ENCODE peak calls at places on chromosomes 7 and 10, in seven cellular contexts. V, L, O, T, C, U and F are unnamed samples.

GRCh38 chr7:42315096-42315495 is 78.1 kb upstream of the GLI3 start:
- DNase-seq in V (no peak), L (peak; percentile 78), O (no peak), T (peak; percentile 15), C (peak; percentile 20), U (no peak), F (no peak)

GRCh38 chr7:140656548-140657515 is 15.9 kb upstream of the ADCK2 start:
- DNase-seq in V (no peak), L (peak; percentile 49), O (no peak), T (peak; percentile 51), C (peak; percentile 79), U (no peak), F (peak; percentile 87)

GRCh38 chr7:106770191-106770590 is 94.9 kb upstream of the PIK3CG start:
- DNase-seq in V (peak; percentile 58), L (peak; percentile 89), O (no peak), T (peak; percentile 90), C (peak; percentile 88), U (no peak), F (no peak)

GRCh38 chr10:78852856-78853255 is 215.9 kb upstream of the ZMIZ1 start:
- DNase-seq in V (no peak), L (no peak), O (no peak), T (peak; percentile 31), C (peak; percentile 29), U (peak; percentile 35), F (peak; percentile 47)

GRCh38 chr7:144588535-144588934 is 185.0 kb upstream of the NOBOX start:
- DNase-seq in V (no peak), L (peak; percentile 1), O (no peak), T (no peak), C (no peak), U (no peak), F (no peak)

GRCh38 chr7:28354601-28355062 is 57.7 kb upstream of the CREB5 start:
- DNase-seq in V (peak; percentile 15), L (peak; percentile 95), O (no peak), T (peak; percentile 83), C (peak; percentile 97), U (no peak), F (peak; percentile 77)

GRCh38 chr7:142906643-142907042 is 21.1 kb upstream of the TRPV6 start:
- DNase-seq in V (no peak), L (no peak), O (no peak), T (no peak), C (no peak), U (no peak), F (no peak)

GRCh38 chr10:69567920-69568319 is 5.3 kb downstream of the NEUROG3 start:
- DNase-seq in V (no peak), L (peak; percentile 55), O (peak; percentile 75), T (peak; percentile 55), C (peak; percentile 74), U (peak; percentile 79), F (peak; percentile 48)

GRCh38 chr7:22696672-22697071 is 30.3 kb upstream of the IL6 start:
- DNase-seq in V (no peak), L (no peak), O (no peak), T (peak; percentile 28), C (no peak), U (no peak), F (no peak)

GRCh38 chr10:77212632-77213031 is 425.0 kb downstream of the KCNMA1 start:
- DNase-seq in V (no peak), L (no peak), O (no peak), T (no peak), C (no peak), U (no peak), F (no peak)

GRCh38 chr7:39908973-39909372 is 41.1 kb upstream of the CDK13 start:
- DNase-seq in V (no peak), L (no peak), O (no peak), T (no peak), C (no peak), U (no peak), F (no peak)

GRCh38 chr10:51001587-51001986 is 72.7 kb upstream of the PRKG1 start:
- DNase-seq in V (peak; percentile 42), L (peak; percentile 41), O (no peak), T (peak; percentile 54), C (peak; percentile 64), U (no peak), F (no peak)

GRCh38 chr7:50497968-50498367 is 47.8 kb upstream of the FIGNL1 start:
- DNase-seq in V (no peak), L (no peak), O (no peak), T (no peak), C (peak; percentile 79), U (no peak), F (peak; percentile 31)

GRCh38 chr7:116194115-116194514 is 16.2 kb upstream of the TES start:
- DNase-seq in V (no peak), L (no peak), O (no peak), T (no peak), C (peak; percentile 54), U (no peak), F (no peak)

GRCh38 chr7:111541067-111541466 is 21.2 kb downstream of the IMMP2L start:
- DNase-seq in V (no peak), L (no peak), O (no peak), T (no peak), C (no peak), U (no peak), F (no peak)

GRCh38 chr7:123795917-123796316 is 47.1 kb upstream of the WASL start:
- DNase-seq in V (no peak), L (no peak), O (no peak), T (no peak), C (no peak), U (no peak), F (no peak)

GRCh38 chr7:70698219-70698832 is 433.6 kb upstream of the GALNT17 start:
- DNase-seq in V (peak; percentile 79), L (peak; percentile 72), O (no peak), T (peak; percentile 75), C (peak; percentile 80), U (peak; percentile 43), F (peak; percentile 38)

GRCh38 chr7:16933296-16934248 is 51.8 kb upstream of the AGR3 start:
- DNase-seq in V (no peak), L (no peak), O (no peak), T (no peak), C (no peak), U (no peak), F (no peak)

GRCh38 chr10:22621726-22622125 is 92.7 kb downstream of the PIP4K2A start:
- DNase-seq in V (no peak), L (no peak), O (no peak), T (no peak), C (no peak), U (peak; percentile 47), F (no peak)

GRCh38 chr10:10515479-10516204 is 502.0 kb upstream of the CELF2 start:
- DNase-seq in V (no peak), L (no peak), O (no peak), T (no peak), C (peak; percentile 53), U (no peak), F (no peak)